ENCODE peak calls at places on chromosomes 5 and 9, in seven cellular contexts. M is HepG2, K is K562, W is SK-N-SH, P is HCT116, F is H1, D is GM12878. L is an unnamed sample.

GRCh38 chr9:32351845-32352244 is 32.6 kb upstream of the ACO1 start:
- DNase-seq in K (peak), W (no peak), F (peak), P (peak), M (no peak), D (no peak), L (no peak)

GRCh38 chr9:130138791-130139190 is 33.4 kb upstream of the NCS1 start:
- DNase-seq in D (no peak), W (no peak), M (no peak), F (no peak), P (no peak), K (peak), L (no peak)

GRCh38 chr5:59062986-59063683 is 480.3 kb downstream of the RAB3C start:
- DNase-seq in P (no peak), W (no peak), F (no peak), K (no peak), M (peak), D (no peak), L (no peak)

GRCh38 chr5:10118150-10118549 is 131.5 kb downstream of the ATPSCKMT start:
- DNase-seq in W (no peak), D (no peak), P (no peak), M (no peak), F (no peak), K (no peak), L (no peak)

GRCh38 chr9:76321185-76321828 is 72.9 kb downstream of the RFK start:
- DNase-seq in D (no peak), W (peak), F (peak), P (no peak), K (no peak), M (no peak), L (peak)

GRCh38 chr5:149666212-149666852 is 63.8 kb upstream of the PPARGC1B start:
- DNase-seq in K (peak), W (no peak), D (no peak), M (no peak), P (no peak), F (no peak), L (no peak)

GRCh38 chr9:1231998-1232919 is 182.1 kb downstream of the DMRT2 start:
- DNase-seq in K (no peak), P (no peak), D (no peak), W (no peak), F (no peak), M (peak), L (no peak)

GRCh38 chr5:160233847-160234246 is 4.5 kb downstream of the FABP6 start:
- DNase-seq in M (no peak), F (no peak), D (no peak), P (no peak), K (no peak), W (no peak), L (no peak)

GRCh38 chr5:66246621-66247020 is 102.5 kb downstream of the SREK1 start:
- DNase-seq in P (no peak), D (no peak), W (no peak), K (no peak), F (no peak), M (no peak), L (no peak)

GRCh38 chr5:78964889-78965288 is 20.2 kb downstream of the ARSB start:
- DNase-seq in M (peak), F (no peak), P (peak), K (peak), D (no peak), W (peak), L (no peak)

GRCh38 chr9:88477300-88477751 is 57.7 kb upstream of the NXNL2 start:
- DNase-seq in M (no peak), D (peak), K (no peak), W (no peak), F (no peak), P (no peak), L (no peak)

GRCh38 chr9:111730937-111731567 is 63.7 kb downstream of the SHOC1 start:
- DNase-seq in M (peak), P (no peak), D (no peak), F (no peak), K (no peak), W (no peak), L (no peak)

GRCh38 chr9:136678624-136679023 is 8.6 kb downstream of the AGPAT2 start:
- DNase-seq in W (no peak), M (peak), D (no peak), K (no peak), P (no peak), F (no peak), L (no peak)

GRCh38 chr5:53360811-53361210 is 119.6 kb upstream of the FST start:
- DNase-seq in K (no peak), P (peak), M (no peak), F (no peak), D (no peak), W (no peak), L (no peak)

GRCh38 chr5:31364881-31365636 is 166.8 kb downstream of the DROSHA start:
- DNase-seq in F (no peak), K (no peak), W (no peak), P (no peak), M (no peak), D (no peak), L (no peak)

GRCh38 chr5:144150996-144151395 is 19.5 kb downstream of the YIPF5 start:
- DNase-seq in M (no peak), W (no peak), K (no peak), F (no peak), P (no peak), D (no peak), L (no peak)

GRCh38 chr9:87212563-87213154 is 265.4 kb upstream of the GAS1 start:
- DNase-seq in M (no peak), P (peak), D (no peak), F (no peak), K (no peak), W (no peak), L (no peak)

GRCh38 chr5:37723147-37723961 is 116.5 kb downstream of the GDNF start:
- DNase-seq in F (no peak), W (no peak), K (peak), D (no peak), P (peak), M (no peak), L (no peak)

GRCh38 chr9:107548298-107549142 is 59.0 kb upstream of the KLF4 start:
- DNase-seq in D (no peak), P (peak), M (peak), W (no peak), K (peak), F (no peak), L (peak)

GRCh38 chr5:29811914-29812679 is 1381.4 kb upstream of the CDH6 start:
- DNase-seq in D (no peak), P (no peak), K (peak), W (no peak), M (peak), F (no peak), L (peak)

GRCh38 chr9:122318284-122318683 is 52.5 kb upstream of the PTGS1 start:
- DNase-seq in K (no peak), M (no peak), W (no peak), D (no peak), P (no peak), F (no peak), L (no peak)

GRCh38 chr9:115198018-115198417 is 80.1 kb upstream of the TNC start:
- DNase-seq in M (no peak), W (peak), K (no peak), D (no peak), F (no peak), P (no peak), L (no peak)

GRCh38 chr9:69045821-69046220 is 10.3 kb downstream of the FXN start:
- DNase-seq in M (peak), P (no peak), K (no peak), D (no peak), W (no peak), F (no peak), L (no peak)

GRCh38 chr5:10059611-10060379 is 189.9 kb downstream of the ATPSCKMT start:
- DNase-seq in K (no peak), F (no peak), M (no peak), W (no peak), D (no peak), P (no peak), L (peak)

GRCh38 chr5:67173959-67174358 is 22.6 kb downstream of the CD180 start:
- DNase-seq in D (no peak), F (no peak), W (no peak), M (no peak), K (no peak), P (no peak), L (no peak)

GRCh38 chr5:62348723-62349481 is 42.9 kb downstream of the KIF2A start:
- DNase-seq in K (no peak), D (no peak), W (no peak), F (no peak), M (no peak), P (no peak), L (no peak)

GRCh38 chr5:175842947-175843793 is 28.2 kb upstream of the CPLX2 start:
- DNase-seq in D (no peak), W (peak), M (peak), F (no peak), K (no peak), P (no peak), L (peak)

GRCh38 chr9:8332296-8332695 is 532.7 kb upstream of the DMAC1 start:
- DNase-seq in K (no peak), D (no peak), F (no peak), P (no peak), W (no peak), M (no peak), L (no peak)

GRCh38 chr5:103232393-103232999 is 26.1 kb upstream of the MACIR start:
- DNase-seq in W (peak), F (no peak), M (peak), P (peak), D (no peak), K (peak), L (peak)

GRCh38 chr5:93595420-93596136 is 12.6 kb downstream of the NR2F1 start:
- DNase-seq in M (no peak), D (no peak), F (no peak), W (no peak), P (no peak), K (no peak), L (no peak)

GRCh38 chr5:42423285-42424152 is at the start of gene GHR:
- DNase-seq in D (no peak), F (peak), W (peak), K (peak), M (peak), P (peak), L (peak)

GRCh38 chr9:129669141-129669718 is 3.8 kb downstream of the PRRX2 start:
- DNase-seq in M (no peak), W (no peak), D (no peak), P (no peak), K (no peak), F (no peak), L (no peak)

GRCh38 chr5:141677415-141677814 is 4.6 kb downstream of the ARAP3 start:
- DNase-seq in P (no peak), F (no peak), M (peak), K (peak), D (no peak), W (peak), L (no peak)

GRCh38 chr5:1732955-1733354 is 66.7 kb downstream of the MRPL36 start:
- DNase-seq in P (no peak), K (no peak), D (no peak), W (peak), F (no peak), M (no peak), L (no peak)

DNA sequence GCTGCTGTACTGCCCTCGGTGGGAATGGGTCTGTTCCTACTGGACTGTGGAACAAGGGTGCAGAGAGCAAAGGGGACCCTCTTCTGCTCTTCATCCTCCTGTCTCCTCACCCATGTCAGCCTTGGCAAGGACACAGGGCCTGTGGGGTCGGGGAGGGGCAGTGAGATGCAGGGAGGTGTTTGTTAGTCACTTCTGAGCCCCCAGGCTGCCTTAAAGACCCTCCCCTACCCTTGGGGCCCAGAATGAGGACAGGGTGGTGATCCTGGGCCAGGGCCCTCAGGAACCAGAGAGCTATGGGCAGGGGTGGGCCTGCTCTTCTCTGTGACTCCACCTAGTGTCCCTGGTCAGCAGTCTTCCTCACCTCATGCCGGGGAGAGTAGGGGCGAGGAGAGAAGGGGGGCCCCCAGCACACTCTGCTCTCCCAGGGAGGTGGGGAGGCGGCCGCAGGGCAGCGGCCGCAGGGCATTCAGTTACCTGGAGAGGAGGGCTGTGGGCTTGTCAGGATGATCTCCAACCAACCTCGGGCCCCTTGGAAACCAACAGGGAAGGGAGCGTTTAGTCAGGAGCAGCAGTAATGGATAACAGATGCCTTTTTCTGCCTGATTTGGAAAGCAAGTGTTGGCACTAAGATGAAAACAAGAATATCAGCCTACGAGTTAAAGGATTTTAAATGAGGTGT is 62.0 kb upstream of the GARNL3 start:
- DNase-seq in M (no peak), D (no peak), W (peak), F (no peak), K (no peak), P (no peak), L (no peak)
- TF ChIP-seq JUND in M (no peak), D (no peak), W (no peak), F (no peak), K (no peak), P (no peak), L (no peak)

DNA sequence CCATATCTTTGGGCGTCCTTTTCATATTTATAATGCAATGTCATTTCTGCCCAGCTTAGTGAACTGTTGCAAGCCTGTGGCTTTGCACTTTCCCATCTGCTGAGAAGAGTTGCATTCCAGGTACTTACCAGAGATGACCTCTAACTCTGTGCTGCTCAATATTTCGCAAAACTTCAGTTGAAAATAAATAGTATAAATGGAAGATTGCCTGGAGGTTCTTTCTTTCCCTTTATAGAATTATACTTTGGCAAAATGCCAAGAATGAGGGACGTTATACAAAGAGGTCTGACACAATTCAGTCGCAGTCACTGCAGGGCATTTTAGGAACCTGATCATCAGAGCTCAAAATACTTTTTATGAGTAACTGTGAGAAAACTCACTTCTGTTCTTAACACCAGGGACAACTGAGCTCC is 18.9 kb upstream of the VLDLR start:
- DNase-seq in P (no peak), F (no peak), D (peak), M (no peak), W (peak), K (no peak), L (no peak)
- TF ChIP-seq JUND in P (no peak), F (no peak), D (no peak), M (no peak), W (no peak), K (no peak), L (no peak)

GRCh38 chr9:97632406-97632991 is 669 bp downstream of the TSTD2 start:
- DNase-seq in M (no peak), F (peak), K (no peak), D (no peak), W (no peak), P (no peak), L (no peak)
- TF ChIP-seq JUND in M (no peak), F (peak), K (peak), D (peak), W (no peak), P (no peak), L (peak)

GRCh38 chr9:91727316-91727861 is 222.6 kb downstream of the ROR2 start:
- DNase-seq in F (peak), K (peak), D (no peak), P (peak), W (peak), M (peak), L (peak)
- TF ChIP-seq JUND in F (no peak), K (no peak), D (no peak), P (no peak), W (no peak), M (no peak), L (no peak)

DNA sequence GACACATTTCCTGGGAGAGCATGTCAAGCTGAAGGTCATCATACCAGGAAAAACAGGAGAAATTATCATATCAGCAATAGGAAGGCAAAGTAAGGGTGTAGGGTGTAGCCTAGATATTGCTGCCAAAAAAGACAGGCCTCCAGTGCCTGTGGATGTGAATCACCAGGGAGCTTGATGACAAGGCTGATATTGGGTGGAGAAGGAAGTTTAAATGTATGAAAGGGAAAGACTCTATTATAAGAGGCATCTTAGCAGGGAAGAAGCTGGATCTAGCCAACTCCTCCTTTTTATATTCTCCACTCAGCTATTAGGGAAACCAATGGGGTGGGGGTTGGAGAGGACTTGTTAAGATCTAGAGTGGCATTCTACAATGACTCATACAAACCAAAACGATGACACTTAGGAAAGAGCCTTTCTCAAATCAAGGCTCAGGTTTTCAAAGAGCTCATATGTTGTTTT is 13.4 kb upstream of the TXNDC8 start:
- DNase-seq in W (no peak), D (no peak), P (peak), F (no peak), M (no peak), K (peak), L (peak)
- TF ChIP-seq JUND in W (no peak), D (no peak), P (peak), F (no peak), M (no peak), K (peak), L (no peak)

GRCh38 chr5:138874771-138875628 is at the start of gene LRRTM2:
- DNase-seq in P (no peak), M (no peak), F (no peak), W (peak), D (no peak), K (peak), L (no peak)
- TF ChIP-seq JUND in P (no peak), M (no peak), F (no peak), W (peak), D (no peak), K (no peak), L (no peak)